ENCODE peak calls at places on chromosome 12, in four cellular contexts. One of them, this sample, is unnamed.

GRCh38 chr12:94079965-94080683 is 68.3 kb upstream of the PLXNC1 start:
- DNase-seq in K562: no peak
- DNase-seq in GM12878: no peak
- DNase-seq in SK-N-SH: no peak
- DNase-seq in this sample: no peak

GRCh38 chr12:27530157-27530922 is 6.3 kb downstream of the PPFIBP1 start:
- DNase-seq in K562: no peak
- DNase-seq in GM12878: no peak
- DNase-seq in SK-N-SH: no peak
- DNase-seq in this sample: no peak

GRCh38 chr12:117533687-117534086 is 172.3 kb upstream of the NOS1 start:
- DNase-seq in K562: no peak
- DNase-seq in GM12878: no peak
- DNase-seq in SK-N-SH: no peak
- DNase-seq in this sample: no peak

GRCh38 chr12:67827820-67828383 is 161.3 kb upstream of the IFNG-AS1 start:
- DNase-seq in K562: no peak
- DNase-seq in GM12878: no peak
- DNase-seq in SK-N-SH: peak
- DNase-seq in this sample: no peak

GRCh38 chr12:127964717-127965116 is 302.3 kb upstream of the TMEM132C start:
- DNase-seq in K562: no peak
- DNase-seq in GM12878: no peak
- DNase-seq in SK-N-SH: no peak
- DNase-seq in this sample: no peak

GRCh38 chr12:120181991-120182631 is 12.4 kb downstream of the GCN1 start:
- DNase-seq in K562: no peak
- DNase-seq in GM12878: no peak
- DNase-seq in SK-N-SH: no peak
- DNase-seq in this sample: no peak

GRCh38 chr12:66423290-66423689 is 121.0 kb downstream of the HELB start:
- DNase-seq in K562: no peak
- DNase-seq in GM12878: no peak
- DNase-seq in SK-N-SH: no peak
- DNase-seq in this sample: no peak

GRCh38 chr12:110619534-110619953 is 5.6 kb downstream of the TCTN1 start:
- DNase-seq in K562: no peak
- DNase-seq in GM12878: peak
- DNase-seq in SK-N-SH: peak
- DNase-seq in this sample: no peak

GRCh38 chr12:53676715-53677611 is 1.1 kb upstream of the ATP5MC2 start:
- DNase-seq in K562: no peak
- DNase-seq in GM12878: no peak
- DNase-seq in SK-N-SH: no peak
- DNase-seq in this sample: no peak

GRCh38 chr12:111846016-111846415 is 4.0 kb downstream of the MAPKAPK5 start:
- DNase-seq in K562: no peak
- DNase-seq in GM12878: no peak
- DNase-seq in SK-N-SH: no peak
- DNase-seq in this sample: no peak

GRCh38 chr12:13251496-13251895 is 55.0 kb downstream of the EMP1 start:
- DNase-seq in K562: no peak
- DNase-seq in GM12878: no peak
- DNase-seq in SK-N-SH: no peak
- DNase-seq in this sample: no peak

GRCh38 chr12:47033081-47033480 is 46.3 kb upstream of the PCED1B start:
- DNase-seq in K562: no peak
- DNase-seq in GM12878: no peak
- DNase-seq in SK-N-SH: no peak
- DNase-seq in this sample: no peak

GRCh38 chr12:86091676-86092075 is 164.5 kb downstream of the MGAT4C start:
- DNase-seq in K562: no peak
- DNase-seq in GM12878: no peak
- DNase-seq in SK-N-SH: no peak
- DNase-seq in this sample: no peak

GRCh38 chr12:105995986-105996385 is 142.8 kb downstream of the NUAK1 start:
- DNase-seq in K562: no peak
- DNase-seq in GM12878: no peak
- DNase-seq in SK-N-SH: no peak
- DNase-seq in this sample: no peak

GRCh38 chr12:105992849-105993740 is 145.7 kb downstream of the NUAK1 start:
- DNase-seq in K562: no peak
- DNase-seq in GM12878: no peak
- DNase-seq in SK-N-SH: no peak
- DNase-seq in this sample: no peak

DNA sequence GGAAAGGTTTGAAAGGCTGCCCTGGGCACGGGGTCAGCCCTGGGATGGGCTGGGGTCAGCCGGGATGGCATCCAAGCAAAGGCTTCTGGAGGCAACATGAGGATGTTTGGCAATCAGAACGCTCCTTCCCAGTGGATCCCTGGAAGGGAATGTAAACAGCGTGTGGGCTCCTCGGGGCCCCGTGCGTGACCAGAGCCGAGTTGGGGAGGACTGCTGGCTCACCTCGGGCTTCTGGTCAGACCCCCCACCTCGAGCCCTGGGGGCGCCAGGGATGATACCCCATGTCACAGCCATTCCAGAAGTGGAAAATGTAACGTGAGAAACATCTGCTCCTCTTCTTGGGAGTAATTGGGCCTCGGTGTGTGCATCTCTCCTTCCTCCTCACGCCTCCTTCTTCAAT is 145.0 kb downstream of the NUAK1 start:
- DNase-seq in K562: no peak
- DNase-seq in GM12878: no peak
- DNase-seq in SK-N-SH: no peak
- DNase-seq in this sample: no peak
- TF ChIP-seq NRF1 in K562: no peak
- TF ChIP-seq NRF1 in GM12878: no peak
- TF ChIP-seq NRF1 in SK-N-SH: no peak
- TF ChIP-seq NRF1 in this sample: no peak

DNA sequence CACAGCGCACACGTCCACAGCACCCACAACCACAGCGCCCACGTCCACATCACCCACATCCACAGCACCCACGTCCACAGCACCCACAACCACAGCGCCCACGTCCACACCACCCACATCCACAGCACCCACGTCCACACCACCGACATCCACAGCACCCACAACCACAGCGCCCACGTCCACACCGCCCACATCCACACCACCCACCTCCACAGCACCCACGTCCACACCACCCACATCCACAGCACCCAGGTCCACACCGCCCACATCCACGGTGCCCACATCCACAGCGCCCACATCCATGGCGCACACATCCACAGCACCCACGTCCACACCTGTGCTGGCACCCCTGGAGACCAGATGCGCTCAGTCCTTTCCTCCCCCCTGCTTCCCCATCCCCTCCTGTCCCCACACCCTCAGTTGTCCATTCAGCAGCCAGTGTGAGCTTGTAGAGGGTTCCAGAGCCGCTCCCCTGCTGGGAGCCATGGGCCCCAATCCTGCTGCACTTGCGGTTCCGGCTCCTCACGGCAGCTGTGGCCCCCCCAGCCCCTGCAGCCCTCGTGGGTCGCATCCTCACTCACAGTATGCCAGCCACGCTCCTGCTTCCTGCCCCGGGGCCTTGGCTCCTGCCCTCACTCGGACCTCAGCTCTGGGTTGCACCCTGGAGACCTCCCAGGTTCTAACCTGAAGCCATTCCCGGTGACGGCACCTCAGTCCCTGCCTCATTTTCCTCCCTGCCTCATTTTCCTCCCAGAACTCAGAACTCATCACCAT is 37.8 kb downstream of the GALNT9 start:
- DNase-seq in K562: no peak
- DNase-seq in GM12878: no peak
- DNase-seq in SK-N-SH: no peak
- DNase-seq in this sample: no peak
- TF ChIP-seq NRF1 in K562: no peak
- TF ChIP-seq NRF1 in GM12878: no peak
- TF ChIP-seq NRF1 in SK-N-SH: no peak
- TF ChIP-seq NRF1 in this sample: no peak

DNA sequence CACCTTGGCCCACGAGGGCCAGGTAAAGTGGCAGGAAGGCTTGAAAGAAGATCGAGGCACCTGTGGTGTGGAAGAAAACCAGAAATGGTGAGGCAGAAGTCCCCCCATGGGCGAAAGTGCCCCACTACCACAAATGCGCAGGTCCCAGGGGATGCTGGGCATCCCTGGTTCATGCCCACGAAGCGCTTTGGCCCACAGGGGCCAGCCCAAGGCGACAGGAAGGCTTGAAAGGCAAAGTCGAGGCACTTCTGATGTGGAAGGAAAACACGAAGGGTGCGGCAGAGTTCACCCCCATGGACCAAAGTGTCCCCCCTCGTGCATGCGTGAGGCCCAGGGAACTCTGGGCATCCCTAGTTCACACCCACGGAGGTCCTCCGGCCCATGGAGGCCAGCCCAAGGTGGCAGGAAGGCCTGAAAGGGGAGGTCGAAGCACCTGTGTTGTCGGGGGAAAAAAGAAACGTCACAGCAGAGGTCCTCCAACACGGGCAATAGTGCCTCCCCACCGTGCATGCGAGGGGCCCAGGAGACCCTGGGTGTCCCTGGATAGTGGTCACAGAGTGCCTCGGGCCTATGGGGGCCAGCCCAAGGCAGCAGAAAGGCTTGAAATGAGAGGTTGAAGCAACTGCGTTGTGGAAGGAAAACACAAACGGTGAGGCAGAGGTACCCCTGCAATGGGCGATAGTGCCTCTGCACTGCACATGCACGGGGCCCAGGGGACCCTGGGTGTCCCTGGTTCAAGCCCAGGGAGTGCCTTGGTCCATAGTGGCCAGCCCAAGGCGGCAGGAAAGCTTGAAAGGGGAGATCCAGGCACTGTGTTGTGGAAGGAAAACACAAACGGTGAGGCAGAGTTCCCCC is 373.9 kb downstream of the ALG10 start:
- DNase-seq in K562: peak
- DNase-seq in GM12878: no peak
- DNase-seq in SK-N-SH: peak
- DNase-seq in this sample: no peak
- TF ChIP-seq NRF1 in K562: no peak
- TF ChIP-seq NRF1 in GM12878: no peak
- TF ChIP-seq NRF1 in SK-N-SH: no peak
- TF ChIP-seq NRF1 in this sample: no peak

GRCh38 chr12:49622501-49623141 is 740 bp upstream of the PRPF40B start:
- DNase-seq in K562: peak
- DNase-seq in GM12878: peak
- DNase-seq in SK-N-SH: no peak
- DNase-seq in this sample: peak

GRCh38 chr12:49619286-49619685 is 4.1 kb upstream of the PRPF40B start:
- DNase-seq in K562: no peak
- DNase-seq in GM12878: no peak
- DNase-seq in SK-N-SH: no peak
- DNase-seq in this sample: no peak

GRCh38 chr12:49623142-49623899 is at the start of gene PRPF40B:
- DNase-seq in K562: peak
- DNase-seq in GM12878: peak
- DNase-seq in SK-N-SH: peak
- DNase-seq in this sample: peak

GRCh38 chr12:49624919-49625577 is 1.7 kb downstream of the PRPF40B start:
- DNase-seq in K562: no peak
- DNase-seq in GM12878: no peak
- DNase-seq in SK-N-SH: no peak
- DNase-seq in this sample: no peak

DNA sequence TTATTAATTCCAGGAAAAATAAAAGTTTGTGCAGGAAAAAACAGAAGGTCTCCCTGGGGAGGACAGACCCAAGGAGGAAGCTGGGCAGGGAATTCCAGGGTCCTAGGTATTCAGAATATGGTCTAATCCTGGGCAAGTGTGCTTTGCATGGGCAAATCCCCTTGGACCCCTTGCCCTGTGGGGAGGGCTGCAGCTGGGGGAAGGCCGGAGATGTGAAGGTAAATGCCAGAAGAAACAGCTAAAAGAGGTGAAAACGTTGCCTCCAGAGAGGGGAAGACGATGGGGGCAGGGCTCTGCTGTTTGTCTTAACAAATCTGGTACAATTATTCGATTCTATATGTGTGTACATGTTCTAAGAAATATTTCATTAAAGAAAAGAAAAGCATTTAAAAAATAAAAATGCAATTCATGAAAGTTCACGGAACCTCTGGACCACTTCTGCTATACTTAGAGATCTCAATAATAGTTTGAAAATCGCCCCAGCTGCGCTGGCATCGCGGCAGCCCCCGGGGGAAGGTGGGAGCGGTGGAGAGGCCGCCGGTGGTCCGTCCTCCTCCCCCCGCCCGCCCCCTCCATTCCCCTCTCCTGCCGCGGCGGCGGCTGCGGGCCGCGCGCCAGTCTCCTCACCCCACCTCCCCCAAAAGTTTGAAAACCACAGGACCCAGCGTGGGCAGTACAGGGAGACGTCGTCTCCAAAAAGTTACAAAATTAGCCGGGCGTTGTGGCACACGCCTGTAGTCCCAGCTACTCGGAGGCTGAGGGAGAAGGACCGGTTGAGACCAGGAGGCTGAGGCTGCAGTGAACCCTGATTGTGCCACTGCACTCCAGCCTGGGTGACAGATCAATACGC is 1.5 kb upstream of the PRPF40B start:
- DNase-seq in K562: no peak
- DNase-seq in GM12878: no peak
- DNase-seq in SK-N-SH: peak
- DNase-seq in this sample: no peak
- TF ChIP-seq NRF1 in K562: no peak
- TF ChIP-seq NRF1 in GM12878: no peak
- TF ChIP-seq NRF1 in SK-N-SH: no peak
- TF ChIP-seq NRF1 in this sample: no peak

This sample was measured in H1.